ENCODE peak calls at places on chromosomes 12 and 14, in nine cellular contexts. One of them, this sample, is unnamed.

GRCh38 chr14:50759800-50760543 is 71.0 kb downstream of the NIN start:
- DNase-seq in Peyer's patch: no peak
- DNase-seq in H54: no peak
- DNase-seq in NB4: no peak
- DNase-seq in IMR-90: no peak
- DNase-seq in A549: no peak
- DNase-seq in Calu3: no peak
- DNase-seq in PC-3: no peak
- DNase-seq in cerebellar cortex: no peak
- DNase-seq in this sample: no peak

GRCh38 chr12:93571854-93572711 is at the start of gene SOCS2:
- DNase-seq in Peyer's patch: peak; percentile 20
- DNase-seq in H54: peak; percentile 23
- DNase-seq in NB4: no peak
- DNase-seq in IMR-90: peak; percentile 21
- DNase-seq in A549: no peak
- DNase-seq in Calu3: peak; percentile 48
- DNase-seq in PC-3: peak; percentile 20
- DNase-seq in cerebellar cortex: no peak
- DNase-seq in this sample: peak; percentile 51

GRCh38 chr14:55540847-55541773 is 38.9 kb upstream of the KTN1 start:
- DNase-seq in Peyer's patch: no peak
- DNase-seq in H54: no peak
- DNase-seq in NB4: no peak
- DNase-seq in IMR-90: peak; percentile 37
- DNase-seq in A549: no peak
- DNase-seq in Calu3: no peak
- DNase-seq in PC-3: peak; percentile 92
- DNase-seq in cerebellar cortex: no peak
- DNase-seq in this sample: no peak

GRCh38 chr14:63204407-63205280 is at the start of gene RHOJ:
- DNase-seq in Peyer's patch: no peak
- DNase-seq in H54: no peak
- DNase-seq in NB4: no peak
- DNase-seq in IMR-90: peak; percentile 32
- DNase-seq in A549: no peak
- DNase-seq in Calu3: no peak
- DNase-seq in PC-3: no peak
- DNase-seq in cerebellar cortex: no peak
- DNase-seq in this sample: no peak

GRCh38 chr14:24436355-24437019 is 6.1 kb downstream of the SDR39U1 start:
- DNase-seq in Peyer's patch: no peak
- DNase-seq in H54: peak; percentile 49
- DNase-seq in NB4: peak; percentile 77
- DNase-seq in IMR-90: peak; percentile 85
- DNase-seq in A549: peak; percentile 70
- DNase-seq in Calu3: peak; percentile 41
- DNase-seq in PC-3: peak; percentile 87
- DNase-seq in cerebellar cortex: peak; percentile 89
- DNase-seq in this sample: peak; percentile 19

GRCh38 chr14:31902002-31902401 is 175.1 kb upstream of the ARHGAP5 start:
- DNase-seq in Peyer's patch: no peak
- DNase-seq in H54: no peak
- DNase-seq in NB4: no peak
- DNase-seq in IMR-90: no peak
- DNase-seq in A549: no peak
- DNase-seq in Calu3: peak; percentile 69
- DNase-seq in PC-3: peak; percentile 78
- DNase-seq in cerebellar cortex: no peak
- DNase-seq in this sample: no peak

GRCh38 chr14:52032196-52032865 is 36.5 kb downstream of the NID2 start:
- DNase-seq in Peyer's patch: no peak
- DNase-seq in H54: no peak
- DNase-seq in NB4: no peak
- DNase-seq in IMR-90: no peak
- DNase-seq in A549: no peak
- DNase-seq in Calu3: no peak
- DNase-seq in PC-3: no peak
- DNase-seq in cerebellar cortex: no peak
- DNase-seq in this sample: no peak

GRCh38 chr12:89475203-89475990 is 49.2 kb downstream of the GALNT4 start:
- DNase-seq in Peyer's patch: no peak
- DNase-seq in H54: no peak
- DNase-seq in NB4: no peak
- DNase-seq in IMR-90: peak; percentile 30
- DNase-seq in A549: no peak
- DNase-seq in Calu3: no peak
- DNase-seq in PC-3: peak; percentile 91
- DNase-seq in cerebellar cortex: no peak
- DNase-seq in this sample: no peak

GRCh38 chr12:712172-712863 is 40.1 kb upstream of the WNK1 start:
- DNase-seq in Peyer's patch: no peak
- DNase-seq in H54: no peak
- DNase-seq in NB4: no peak
- DNase-seq in IMR-90: peak; percentile 35
- DNase-seq in A549: no peak
- DNase-seq in Calu3: no peak
- DNase-seq in PC-3: no peak
- DNase-seq in cerebellar cortex: no peak
- DNase-seq in this sample: no peak

This sample was measured in stimulated activated naive CD4-positive, alpha-beta T cell.